ENCODE peak calls at places on chromosomes 16 and 17, in nine cellular contexts. C is activated T-helper 1 cell treated with Interleukin-2 at 50 U/mL for 16 hours, Y is cardiac muscle cell, Z is GM04503, R is T-helper 1 cell, O is endothelial cell, X is mucosa of gallbladder, H is H4, G is fibroblast of pulmonary artery. Q is an unnamed sample.

GRCh38 chr17:44308865-44309264 is 464 bp downstream of the RUNDC3A start:
- DNase-seq in R (no peak), Z (no peak), X (no peak), H (no peak), Y (no peak), G (no peak), C (no peak), O (no peak), Q (no peak)

GRCh38 chr17:66281671-66282369 is 20.6 kb upstream of the PRKCA start:
- DNase-seq in H (peak; percentile 42), G (no peak), X (no peak), O (no peak), Z (no peak), R (no peak), C (no peak), Y (no peak), Q (peak; percentile 39)

GRCh38 chr17:41635121-41636097 is 11.0 kb upstream of the KRT17 start:
- DNase-seq in X (peak; percentile 26), Z (no peak), Y (no peak), H (peak; percentile 87), G (no peak), R (no peak), O (no peak), C (no peak), Q (no peak)

GRCh38 chr17:71803656-71804284 is 317.1 kb upstream of the SOX9 start:
- DNase-seq in R (no peak), Z (no peak), H (no peak), O (no peak), X (no peak), C (no peak), Y (no peak), G (no peak), Q (no peak)

GRCh38 chr16:89670496-89671431 is 13.1 kb downstream of the SPATA33 start:
- DNase-seq in Z (no peak), O (no peak), C (no peak), X (no peak), R (no peak), H (no peak), Y (no peak), G (peak; percentile 41), Q (no peak)

GRCh38 chr17:17698869-17699351 is 17.7 kb downstream of the RAI1 start:
- DNase-seq in H (no peak), C (no peak), Y (peak; percentile 64), G (no peak), X (peak; percentile 44), O (no peak), Z (no peak), R (no peak), Q (no peak)

GRCh38 chr16:59909262-59909661 is 1175.1 kb upstream of the GOT2 start:
- DNase-seq in X (no peak), Z (no peak), Y (no peak), H (no peak), R (no peak), O (no peak), C (no peak), G (no peak), Q (no peak)

GRCh38 chr17:56893503-56893902 is 20.3 kb downstream of the TRIM25 start:
- DNase-seq in R (no peak), Z (no peak), X (no peak), C (no peak), O (no peak), G (no peak), Y (no peak), H (no peak), Q (no peak)

GRCh38 chr16:48426244-48427135 is 41.3 kb upstream of the SIAH1 start:
- DNase-seq in C (no peak), H (no peak), G (peak; percentile 43), O (no peak), Z (no peak), R (no peak), X (no peak), Y (no peak), Q (no peak)

GRCh38 chr17:72121164-72122001 is 563 bp downstream of the SOX9 start:
- DNase-seq in G (peak; percentile 70), X (no peak), O (peak; percentile 55), Y (peak; percentile 64), R (no peak), Z (no peak), C (no peak), H (peak; percentile 46), Q (peak; percentile 85)

GRCh38 chr17:27532269-27533067 is 76.2 kb downstream of the KSR1 start:
- DNase-seq in H (peak; percentile 97), X (peak; percentile 76), Y (no peak), R (no peak), O (no peak), C (no peak), G (peak; percentile 42), Z (no peak), Q (no peak)

GRCh38 chr16:83206426-83206825 is 579.7 kb downstream of the CDH13 start:
- DNase-seq in X (no peak), G (no peak), Y (no peak), O (no peak), C (no peak), R (no peak), H (peak; percentile 19), Z (no peak), Q (no peak)

GRCh38 chr17:50354198-50354597 is 8.3 kb downstream of the XYLT2 start:
- DNase-seq in G (no peak), Z (no peak), Y (no peak), C (no peak), O (no peak), X (no peak), R (no peak), H (no peak), Q (no peak)

GRCh38 chr16:57263585-57264351 is 18.7 kb downstream of the ARL2BP start:
- DNase-seq in G (no peak), O (no peak), X (no peak), R (no peak), Z (no peak), C (no peak), Y (no peak), H (no peak), Q (no peak)

GRCh38 chr17:12995896-12996295 is 21.9 kb downstream of the ELAC2 start:
- DNase-seq in Z (no peak), C (no peak), R (no peak), G (no peak), Y (no peak), X (no peak), O (no peak), H (no peak), Q (no peak)

GRCh38 chr16:30184430-30185140 is 1.2 kb downstream of the CORO1A start:
- DNase-seq in R (no peak), H (no peak), O (no peak), X (peak; percentile 11), C (peak; percentile 39), Z (no peak), Y (no peak), G (no peak), Q (no peak)

GRCh38 chr16:14187517-14188338 is 116.6 kb downstream of the MRTFB start:
- DNase-seq in H (no peak), Z (no peak), O (no peak), Y (no peak), C (no peak), X (no peak), R (no peak), G (no peak), Q (no peak)

GRCh38 chr17:15023589-15023988 is 241.5 kb downstream of the PMP22 start:
- DNase-seq in G (no peak), Z (no peak), O (no peak), C (no peak), X (no peak), H (no peak), R (no peak), Y (no peak), Q (no peak)

GRCh38 chr17:32903774-32904673 is 23.9 kb upstream of the TMEM98 start:
- DNase-seq in G (no peak), X (no peak), O (no peak), R (no peak), Y (no peak), Z (no peak), C (no peak), H (no peak), Q (peak; percentile 20)

GRCh38 chr17:74922694-74923537 is at the start of gene USH1G:
- DNase-seq in R (no peak), H (no peak), C (no peak), O (no peak), G (no peak), Y (peak; percentile 48), X (no peak), Z (no peak), Q (peak; percentile 66)

GRCh38 chr16:31513126-31513525 is 4.9 kb upstream of the RUSF1 start:
- DNase-seq in Z (peak; percentile 62), G (peak; percentile 42), Y (no peak), X (no peak), C (no peak), O (no peak), H (peak; percentile 77), R (no peak), Q (no peak)

GRCh38 chr17:49364119-49364518 is 2.1 kb upstream of the ZNF652 start:
- DNase-seq in X (no peak), C (no peak), R (no peak), Y (no peak), G (no peak), Z (no peak), H (no peak), O (no peak), Q (no peak)

GRCh38 chr17:15263206-15263579 is 1.9 kb downstream of the PMP22 start:
- DNase-seq in Y (peak; percentile 51), O (peak; percentile 55), R (no peak), X (peak; percentile 66), G (peak; percentile 83), Z (peak; percentile 71), H (peak; percentile 68), C (no peak), Q (peak; percentile 72)